ENCODE peak calls at places on chromosomes 12 and 14, in ten cellular contexts. S, D, C, Y, R, Q, P, H, E and I are unnamed samples.

GRCh38 chr12:80257920-80258319 is 158.6 kb downstream of the OTOGL start:
- DNase-seq in Y (no peak), R (no peak), E (no peak), S (no peak), H (no peak), P (no peak), C (no peak), D (no peak), Q (no peak), I (no peak)

GRCh38 chr12:65155784-65156183 is 13.6 kb upstream of the LEMD3 start:
- DNase-seq in P (no peak), H (no peak), S (no peak), Y (no peak), C (no peak), D (no peak), Q (no peak), R (no peak), E (no peak), I (no peak)

GRCh38 chr12:24903305-24904088 is 45.4 kb downstream of the BCAT1 start:
- DNase-seq in D (no peak), C (no peak), Q (no peak), E (peak; percentile 59), S (peak; percentile 41), Y (no peak), P (no peak), R (no peak), H (no peak), I (no peak)

GRCh38 chr12:56119361-56119796 is 1.3 kb downstream of the ZC3H10 start:
- DNase-seq in P (no peak), C (peak; percentile 84), S (peak; percentile 97), E (peak; percentile 95), R (peak; percentile 94), Y (peak; percentile 82), D (peak; percentile 60), Q (peak; percentile 79), H (peak; percentile 87), I (peak; percentile 55)

GRCh38 chr14:63938198-63939005 is 85.6 kb downstream of the SYNE2 start:
- DNase-seq in S (peak; percentile 25), P (no peak), Q (no peak), E (no peak), R (peak; percentile 2), H (no peak), D (peak; percentile 14), Y (no peak), C (no peak), I (no peak)

GRCh38 chr14:91985008-91985407 is 37.5 kb upstream of the FBLN5 start:
- DNase-seq in R (peak; percentile 80), C (no peak), Q (no peak), E (peak; percentile 22), P (no peak), Y (no peak), S (peak; percentile 19), H (no peak), D (no peak), I (no peak)

GRCh38 chr14:95043314-95043713 is 114.0 kb downstream of the DICER1 start:
- DNase-seq in R (no peak), H (no peak), C (no peak), Q (peak; percentile 5), E (no peak), P (peak; percentile 34), D (no peak), S (no peak), Y (no peak), I (no peak)

GRCh38 chr12:121915841-121916321 is 2.5 kb upstream of the CFAP251 start:
- DNase-seq in Q (no peak), Y (no peak), E (no peak), P (no peak), H (no peak), S (no peak), D (no peak), R (peak; percentile 68), C (no peak), I (no peak)

GRCh38 chr12:41917827-41918445 is 226.7 kb downstream of the GXYLT1 start:
- DNase-seq in H (no peak), D (no peak), P (no peak), C (no peak), S (peak; percentile 31), E (peak; percentile 37), Y (no peak), Q (no peak), R (no peak), I (no peak)

GRCh38 chr14:95431199-95432145 is 85.0 kb downstream of the SYNE3 start:
- DNase-seq in R (peak; percentile 17), Q (no peak), D (no peak), C (peak; percentile 23), E (peak; percentile 36), H (no peak), Y (peak; percentile 27), S (peak; percentile 50), P (no peak), I (no peak)

GRCh38 chr12:24152270-24152669 is 202.8 kb upstream of the SOX5 start:
- DNase-seq in R (no peak), Y (no peak), Q (no peak), P (no peak), S (no peak), H (no peak), C (no peak), D (no peak), E (no peak), I (no peak)

GRCh38 chr12:70661762-70662161 is 24.5 kb upstream of the PTPRB start:
- DNase-seq in Q (no peak), S (peak; percentile 71), D (no peak), R (peak; percentile 82), P (no peak), Y (no peak), C (no peak), H (no peak), E (peak; percentile 6), I (no peak)

GRCh38 chr12:28191690-28192089 is 1.4 kb downstream of the CCDC91 start:
- DNase-seq in D (peak; percentile 47), Y (no peak), R (peak; percentile 2), C (no peak), S (peak; percentile 40), P (no peak), E (peak; percentile 11), Q (no peak), H (no peak), I (no peak)

GRCh38 chr14:100900837-100901390 is 2.6 kb downstream of the RTL1 start:
- DNase-seq in Y (peak; percentile 64), P (peak; percentile 68), R (no peak), D (no peak), S (peak; percentile 27), H (no peak), E (no peak), Q (no peak), C (no peak), I (no peak)

GRCh38 chr12:114667669-114668150 is 16.3 kb downstream of the TBX3 start:
- DNase-seq in H (no peak), P (no peak), C (no peak), S (no peak), R (no peak), Y (no peak), E (no peak), D (no peak), Q (no peak), I (no peak)

GRCh38 chr12:114665411-114666181 is 18.4 kb downstream of the TBX3 start:
- DNase-seq in E (no peak), Y (no peak), C (no peak), S (no peak), R (no peak), H (no peak), Q (no peak), D (no peak), P (no peak), I (no peak)

GRCh38 chr12:114662512-114663177 is 21.3 kb downstream of the TBX3 start:
- DNase-seq in Q (peak; percentile 84), S (peak; percentile 87), H (peak; percentile 73), C (peak; percentile 80), D (peak; percentile 35), P (no peak), Y (peak; percentile 84), E (peak; percentile 92), R (peak; percentile 91), I (peak; percentile 70)

GRCh38 chr12:114666746-114667668 is 17.0 kb downstream of the TBX3 start:
- DNase-seq in R (no peak), S (no peak), E (no peak), H (no peak), C (no peak), D (no peak), Q (no peak), P (no peak), Y (no peak), I (no peak)

GRCh38 chr12:114664661-114665320 is 19.2 kb downstream of the TBX3 start:
- DNase-seq in P (no peak), H (no peak), D (no peak), Q (no peak), S (no peak), C (no peak), R (no peak), Y (no peak), E (no peak), I (no peak)
- H3K27me3 ChIP-seq in P (no peaks in the 10 kb centered on the region), H (peaks cover 87% of the 10 kb centered on the region), D (peaks cover 14% of the 10 kb centered on the region), Q (no peaks in the 10 kb centered on the region), S (peaks cover 53% of the 10 kb centered on the region), C (no peaks in the 10 kb centered on the region), R (no peaks in the 10 kb centered on the region), Y (peaks cover 25% of the 10 kb centered on the region), E (no peaks in the 10 kb centered on the region), I (peaks cover 96% of the 10 kb centered on the region)

GRCh38 chr14:70905316-70905715 is 1.9 kb upstream of the PCNX1 start:
- DNase-seq in Q (no peak), C (no peak), E (peak; percentile 97), P (no peak), H (peak; percentile 76), R (peak; percentile 90), Y (peak; percentile 24), D (no peak), S (peak; percentile 98), I (peak; percentile 74)
- H3K27ac ChIP-seq in Q (peak overlapping the region; percentile 17), C (peak overlapping the region; percentile 71), E (peak overlapping the region; percentile 11), P (no peak overlapping the region), H (peak overlapping the region; percentile 98), R (peak overlapping the region; percentile 80), Y (peak overlapping the region; percentile 45), D (peak overlapping the region; percentile 88), S (no peak overlapping the region), I (peak overlapping the region; percentile 97)

GRCh38 chr14:106062502-106063272 is 536.3 kb downstream of the TMEM121 start:
- DNase-seq in Q (no peak), S (no peak), H (no peak), Y (no peak), D (no peak), E (no peak), R (no peak), P (no peak), C (no peak), I (no peak)
- H3K9me3 ChIP-seq in Q (no peaks in the 10 kb centered on the region), S (no peaks in the 10 kb centered on the region), H (no peaks in the 10 kb centered on the region), Y (no peaks in the 10 kb centered on the region), D (no peaks in the 10 kb centered on the region), E (no peaks in the 10 kb centered on the region), R (peaks cover 12% of the 10 kb centered on the region), P (no peaks in the 10 kb centered on the region), C (peaks cover 1% of the 10 kb centered on the region), I (no peaks in the 10 kb centered on the region)

DNA sequence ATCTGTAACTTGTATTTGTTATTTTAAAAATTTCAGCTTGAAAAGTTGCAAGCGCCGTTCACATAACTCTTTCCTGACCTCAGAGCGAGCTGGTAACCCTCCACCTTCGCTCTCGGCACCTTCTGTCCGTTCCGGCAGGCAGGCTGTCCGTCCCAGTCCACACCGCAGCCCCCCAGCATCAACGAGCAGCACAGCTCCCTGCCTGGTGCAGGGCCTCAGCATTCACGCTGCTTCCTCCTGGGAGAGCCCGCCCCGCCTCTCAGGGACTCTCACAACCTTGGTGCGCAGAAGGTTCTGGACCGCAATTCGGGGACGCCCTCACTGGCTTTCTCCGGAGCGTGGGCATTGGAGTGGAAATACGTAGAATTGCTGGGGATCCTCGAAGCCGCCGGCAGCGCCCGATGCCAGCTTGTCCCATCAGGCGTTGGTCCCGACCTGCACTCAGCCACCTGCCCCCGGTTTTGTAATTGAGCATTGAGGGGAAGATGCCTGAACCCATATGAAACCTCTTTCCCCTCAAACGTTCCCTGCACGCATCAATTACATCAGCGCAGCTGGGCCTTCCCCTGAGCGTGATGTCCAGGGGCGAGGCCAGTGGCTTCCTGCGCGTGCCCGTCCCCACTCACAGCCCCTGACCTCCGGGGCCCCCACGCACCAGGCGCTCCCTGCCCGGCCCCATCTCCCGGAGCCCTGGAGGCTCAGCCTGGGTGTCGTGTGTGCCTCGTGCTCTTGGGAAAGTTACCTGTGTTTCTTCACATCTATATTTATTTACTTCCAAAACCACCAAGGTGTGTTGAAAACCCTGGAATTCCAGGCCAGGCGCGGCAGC is 19.1 kb downstream of the LRCOL1 start:
- DNase-seq in E (no peak), Y (no peak), P (no peak), D (no peak), Q (no peak), S (no peak), H (no peak), C (no peak), R (no peak), I (no peak)
- H3K27me3 ChIP-seq in E (no peaks in the 10 kb centered on the region), Y (no peaks in the 10 kb centered on the region), P (no peaks in the 10 kb centered on the region), D (no peaks in the 10 kb centered on the region), Q (no peaks in the 10 kb centered on the region), S (peaks cover 73% of the 10 kb centered on the region), H (no peaks in the 10 kb centered on the region), C (no peaks in the 10 kb centered on the region), R (peaks cover 6% of the 10 kb centered on the region), I (peaks cover 46% of the 10 kb centered on the region)